ENCODE peak calls at places on chromosomes 2 and 18, in eight cellular contexts. J, K, Z, U, Y, M, E and I are unnamed samples.

GRCh38 chr2:140567734-140568133 is 1563.1 kb downstream of the LRP1B start:
- DNase-seq in J (peak), K (no peak), Z (no peak), U (no peak), Y (no peak), M (no peak), E (no peak), I (no peak)

GRCh38 chr2:37653805-37654378 is 17.6 kb downstream of the CDC42EP3 start:
- DNase-seq in J (no peak), K (no peak), Z (peak), U (no peak), Y (peak), M (no peak), E (no peak), I (no peak)

GRCh38 chr18:8800876-8801262 is 95.5 kb downstream of the MTCL1 start:
- DNase-seq in J (no peak), K (no peak), Z (no peak), U (no peak), Y (no peak), M (no peak), E (no peak), I (peak)

GRCh38 chr2:170354855-170355649 is 177.1 kb downstream of the MYO3B start:
- DNase-seq in J (no peak), K (no peak), Z (no peak), U (no peak), Y (no peak), M (no peak), E (no peak), I (no peak)

GRCh38 chr18:213977-214376 is 53.9 kb downstream of the THOC1 start:
- DNase-seq in J (no peak), K (no peak), Z (no peak), U (no peak), Y (no peak), M (no peak), E (no peak), I (no peak)

GRCh38 chr2:18719978-18720775 is 130.8 kb upstream of the NT5C1B start:
- DNase-seq in J (peak), K (no peak), Z (no peak), U (no peak), Y (no peak), M (no peak), E (no peak), I (peak)

GRCh38 chr2:223537669-223538601 is 64.2 kb downstream of the SCG2 start:
- DNase-seq in J (peak), K (no peak), Z (no peak), U (no peak), Y (no peak), M (no peak), E (no peak), I (no peak)

GRCh38 chr18:9869713-9870430 is 15.9 kb upstream of the TXNDC2 start:
- DNase-seq in J (peak), K (peak), Z (no peak), U (no peak), Y (no peak), M (no peak), E (no peak), I (peak)

GRCh38 chr2:180219471-180219870 is 212.4 kb upstream of the CWC22 start:
- DNase-seq in J (no peak), K (no peak), Z (no peak), U (no peak), Y (no peak), M (no peak), E (no peak), I (no peak)

GRCh38 chr2:196939381-196939780 is 12.9 kb upstream of the PGAP1 start:
- DNase-seq in J (peak), K (no peak), Z (no peak), U (no peak), Y (no peak), M (no peak), E (no peak), I (peak)

GRCh38 chr2:15733867-15734765 is 142.4 kb downstream of the DDX1 start:
- DNase-seq in J (peak), K (no peak), Z (no peak), U (no peak), Y (no peak), M (peak), E (no peak), I (peak)

GRCh38 chr2:240513544-240514287 is 44.1 kb downstream of the ANKMY1 start:
- DNase-seq in J (peak), K (peak), Z (peak), U (peak), Y (peak), M (peak), E (peak), I (peak)

GRCh38 chr2:226440119-226440917 is 359.3 kb downstream of the IRS1 start:
- DNase-seq in J (peak), K (no peak), Z (no peak), U (no peak), Y (no peak), M (no peak), E (no peak), I (no peak)

GRCh38 chr2:97748397-97748796 is 35.0 kb downstream of the ZAP70 start:
- DNase-seq in J (peak), K (peak), Z (peak), U (no peak), Y (peak), M (no peak), E (no peak), I (no peak)

GRCh38 chr2:171521361-171522056 is 765 bp upstream of the CYBRD1 start:
- DNase-seq in J (no peak), K (no peak), Z (no peak), U (no peak), Y (no peak), M (no peak), E (no peak), I (no peak)

GRCh38 chr2:48114256-48114655 is 208.0 kb upstream of the FBXO11 start:
- DNase-seq in J (peak), K (peak), Z (no peak), U (no peak), Y (no peak), M (no peak), E (no peak), I (no peak)

GRCh38 chr18:54923339-54923956 is 35.8 kb downstream of the CCDC68 start:
- DNase-seq in J (peak), K (no peak), Z (no peak), U (no peak), Y (no peak), M (no peak), E (no peak), I (no peak)

GRCh38 chr2:205892141-205893064 is 193.6 kb downstream of the INO80D start:
- DNase-seq in J (peak), K (no peak), Z (no peak), U (no peak), Y (no peak), M (peak), E (no peak), I (no peak)

GRCh38 chr2:120289221-120289906 is 36.7 kb downstream of the RALB start:
- DNase-seq in J (peak), K (no peak), Z (no peak), U (no peak), Y (no peak), M (no peak), E (no peak), I (no peak)

GRCh38 chr18:3179430-3180089 is 40.2 kb downstream of the MYOM1 start:
- DNase-seq in J (no peak), K (peak), Z (no peak), U (no peak), Y (no peak), M (no peak), E (no peak), I (no peak)

GRCh38 chr2:176123483-176123843 is 944 bp downstream of the HOXD9 start:
- DNase-seq in J (no peak), K (no peak), Z (no peak), U (no peak), Y (no peak), M (no peak), E (no peak), I (no peak)

GRCh38 chr2:235027558-235028214 is 75.9 kb downstream of the SH3BP4 start:
- DNase-seq in J (peak), K (no peak), Z (no peak), U (no peak), Y (no peak), M (no peak), E (peak), I (peak)

GRCh38 chr18:44654555-44654954 is 26.1 kb upstream of the SETBP1 start:
- DNase-seq in J (peak), K (no peak), Z (no peak), U (no peak), Y (no peak), M (no peak), E (peak), I (peak)

GRCh38 chr2:190791347-190791982 is 89.2 kb upstream of the GLS start:
- DNase-seq in J (peak), K (no peak), Z (peak), U (peak), Y (peak), M (no peak), E (no peak), I (peak)

GRCh38 chr2:215657844-215658243 is 222.0 kb upstream of the FN1 start:
- DNase-seq in J (peak), K (no peak), Z (no peak), U (peak), Y (no peak), M (no peak), E (peak), I (peak)

GRCh38 chr2:66729391-66729790 is 294.5 kb downstream of the MEIS1 start:
- DNase-seq in J (peak), K (no peak), Z (no peak), U (no peak), Y (no peak), M (no peak), E (no peak), I (peak)

GRCh38 chr18:31407649-31408048 is 31.1 kb downstream of the DSG4 start:
- DNase-seq in J (no peak), K (peak), Z (no peak), U (no peak), Y (no peak), M (no peak), E (no peak), I (no peak)

GRCh38 chr2:225400060-225400511 is 576 bp downstream of the NYAP2 start:
- DNase-seq in J (peak), K (no peak), Z (no peak), U (no peak), Y (peak), M (peak), E (no peak), I (peak)

GRCh38 chr2:88429929-88430328 is 22.6 kb downstream of the FOXI3 start:
- DNase-seq in J (no peak), K (no peak), Z (no peak), U (no peak), Y (no peak), M (no peak), E (no peak), I (no peak)

DNA sequence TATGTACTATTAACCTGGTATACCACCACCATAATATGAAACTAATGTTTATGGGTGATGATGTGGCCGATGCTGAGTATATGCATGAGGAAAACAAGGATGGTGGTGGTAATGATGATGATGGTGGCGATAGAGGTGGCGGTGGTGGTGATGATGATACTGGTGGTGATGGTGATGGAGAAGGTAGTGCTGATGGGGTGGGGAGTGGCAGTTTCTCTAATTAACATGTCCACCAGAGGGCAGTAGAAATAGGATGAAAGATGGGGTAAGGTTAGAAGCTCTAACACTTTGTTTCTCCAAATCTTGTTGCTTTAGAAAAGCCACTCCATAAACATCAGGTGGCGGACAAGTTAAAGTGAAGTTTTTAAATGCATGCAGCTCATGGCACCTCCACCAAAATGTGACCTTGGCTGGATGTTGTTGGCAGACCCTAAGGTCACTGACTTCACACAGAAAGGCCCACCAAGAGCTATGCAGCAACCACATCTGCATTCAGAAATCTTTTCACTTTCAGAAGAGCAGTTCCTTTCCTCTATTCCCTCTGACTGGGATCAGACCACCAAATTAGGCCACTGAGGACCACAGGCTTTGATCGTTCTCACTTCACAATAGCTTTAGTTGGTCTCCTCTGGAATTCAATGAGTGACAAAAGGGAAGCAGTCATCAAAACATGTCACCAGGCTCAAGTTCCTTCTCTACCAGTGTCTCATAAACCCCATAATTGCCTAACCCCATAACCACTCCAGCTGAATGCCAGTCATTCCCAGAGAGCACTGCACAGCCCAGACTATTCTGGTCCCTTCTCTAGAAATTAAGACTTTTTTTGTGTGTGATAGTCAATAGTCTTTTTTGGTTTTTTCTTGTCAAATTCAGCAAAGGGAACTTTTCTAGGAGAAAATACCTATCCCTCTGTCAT is 7.5 kb upstream of the BCL11A start:
- DNase-seq in J (peak), K (peak), Z (no peak), U (no peak), Y (no peak), M (no peak), E (no peak), I (peak)
- TF ChIP-seq CTCF in J (peak), K (peak), Z (peak), U (peak), Y (peak), M (peak), E (peak), I (peak)

DNA sequence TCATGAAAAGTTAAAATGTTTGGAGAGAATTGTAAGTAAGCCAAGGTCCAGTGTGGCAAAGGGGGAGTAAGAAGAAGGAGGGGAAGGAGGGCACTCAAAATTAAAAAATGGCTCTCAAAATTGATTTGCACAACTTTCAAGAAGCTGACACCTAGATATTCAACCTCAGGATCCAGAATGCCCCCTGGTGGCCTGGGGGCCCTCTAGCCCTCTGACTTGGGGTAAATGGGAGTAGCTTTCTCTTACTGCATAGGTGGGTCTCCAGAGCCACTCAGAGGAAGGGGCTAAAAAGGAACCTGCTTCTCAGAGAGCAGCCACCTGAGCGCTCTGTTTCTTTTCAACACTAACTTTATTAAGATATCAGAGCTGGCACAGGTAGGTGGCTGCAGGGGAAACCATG is 968.5 kb downstream of the BCL11A start:
- DNase-seq in J (no peak), K (no peak), Z (no peak), U (no peak), Y (peak), M (no peak), E (no peak), I (no peak)
- TF ChIP-seq CTCF in J (no peak), K (no peak), Z (no peak), U (no peak), Y (no peak), M (no peak), E (no peak), I (no peak)

GRCh38 chr18:38539871-38540270 is 974.3 kb upstream of the CELF4 start:
- DNase-seq in J (no peak), K (no peak), Z (no peak), U (no peak), Y (no peak), M (no peak), E (no peak), I (no peak)

GRCh38 chr18:38539373-38539772 is 973.8 kb upstream of the CELF4 start:
- DNase-seq in J (no peak), K (no peak), Z (no peak), U (no peak), Y (no peak), M (no peak), E (no peak), I (no peak)

GRCh38 chr18:38545071-38545470 is 979.5 kb upstream of the CELF4 start:
- DNase-seq in J (no peak), K (no peak), Z (no peak), U (no peak), Y (peak), M (no peak), E (no peak), I (no peak)
- TF ChIP-seq CTCF in J (no peak), K (peak), Z (peak), U (no peak), Y (no peak), M (no peak), E (no peak), I (no peak)

DNA sequence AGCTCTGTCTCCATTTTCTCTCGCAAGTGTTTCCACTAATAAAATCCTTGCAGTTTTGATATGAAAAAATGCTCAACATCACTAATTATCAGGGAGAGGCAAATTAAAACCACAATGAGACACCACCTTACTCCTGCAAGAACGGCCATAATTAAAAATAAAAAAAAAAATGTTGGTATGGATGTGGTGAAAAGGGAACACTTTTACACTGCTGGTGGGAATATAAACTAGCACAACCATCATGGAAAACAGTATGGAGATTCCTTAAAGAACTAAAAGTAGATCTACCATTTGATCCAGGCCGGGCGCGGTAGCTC is 49.8 kb upstream of the GREB1L start:
- DNase-seq in J (no peak), K (no peak), Z (no peak), U (no peak), Y (no peak), M (no peak), E (no peak), I (no peak)
- TF ChIP-seq CTCF in J (no peak), K (no peak), Z (no peak), U (peak), Y (no peak), M (peak), E (no peak), I (peak)